ENCODE peak calls at places on chromosomes 4 and X, in five cellular contexts. I is heart left ventricle; T is stimulated activated CD8-positive, alpha-beta memory T cell treated with anti-CD3 and anti-CD28 coated beads, Interleukin-12 subunit alpha, Interleukin-12 subunit beta, amount 100 ng/mL, for 4 hours; Q is hepatic stellate cell; R is SW480. H is an unnamed sample.

GRCh38 chr4:153773236-153773690 is 13.4 kb upstream of the RNF175 start:
- DNase-seq in Q (no peak), I (no peak), T (no peak), R (no peak), H (no peak)

GRCh38 chr4:104915864-104916263 is 230.8 kb upstream of the TET2 start:
- DNase-seq in T (no peak), I (no peak), Q (no peak), R (no peak), H (no peak)

GRCh38 chr4:56859841-56860240 is 38.3 kb upstream of the SPINK2 start:
- DNase-seq in Q (no peak), T (no peak), R (no peak), I (no peak), H (no peak)

GRCh38 chr4:88409789-88410188 is 31.1 kb downstream of the HERC6 start:
- DNase-seq in Q (no peak), I (no peak), R (no peak), T (no peak), H (no peak)

GRCh38 chrX:65035451-65035779 is 59.2 kb upstream of the ZC4H2 start:
- DNase-seq in T (no peak), I (peak), Q (peak), R (no peak), H (peak)

GRCh38 chrX:152637649-152638442 is at the start of gene GABRQ:
- DNase-seq in Q (no peak), T (no peak), R (peak), I (no peak), H (peak)

GRCh38 chr4:80434238-80434637 is 98.7 kb downstream of the CFAP299 start:
- DNase-seq in I (no peak), T (no peak), R (no peak), Q (peak), H (no peak)

GRCh38 chr4:83258463-83258862 is 26.1 kb downstream of the COQ2 start:
- DNase-seq in T (no peak), R (no peak), I (no peak), Q (no peak), H (no peak)

GRCh38 chr4:118936406-118936805 is 47.8 kb downstream of the SYNPO2 start:
- DNase-seq in T (no peak), Q (no peak), I (no peak), R (no peak), H (no peak)

GRCh38 chr4:132565542-132565941 is 583.6 kb upstream of the PCDH10 start:
- DNase-seq in Q (no peak), T (no peak), I (no peak), R (no peak), H (no peak)

GRCh38 chr4:91256043-91256442 is 1047.7 kb upstream of the GRID2 start:
- DNase-seq in I (no peak), Q (no peak), T (no peak), R (no peak), H (no peak)

H was measured in left ventricle myocardium inferior.